ENCODE peak calls at places on chromosomes 6 and 20, in four cellular contexts. E is HFF-Myc, W is GM12864, A is fibroblast of pulmonary artery. R is an unnamed sample.
A peak's percentile ranks its signal among the peaks of the same experiment; 100 is the strongest.

GRCh38 chr6:48985025-48985424 is 478.0 kb downstream of the MMUT start:
- DNase-seq in E (no peak), A (no peak), W (no peak), R (no peak)

GRCh38 chr20:568865-569415 is 25.4 kb upstream of the CSNK2A1 start:
- DNase-seq in E (no peak), W (no peak), A (no peak), R (no peak)

GRCh38 chr6:52286798-52287432 is 2.4 kb upstream of the MCM3 start:
- DNase-seq in A (peak; percentile 83), W (no peak), E (no peak), R (peak; percentile 77)

GRCh38 chr6:16059496-16059895 is 69.4 kb upstream of the MYLIP start:
- DNase-seq in E (no peak), W (no peak), A (no peak), R (no peak)

GRCh38 chr6:145838305-145838704 is 23.7 kb upstream of the FBXO30 start:
- DNase-seq in A (no peak), W (no peak), E (no peak), R (no peak)

GRCh38 chr6:129491436-129491835 is 218.5 kb downstream of the ARHGAP18 start:
- DNase-seq in A (peak; percentile 22), E (no peak), W (no peak), R (no peak)

GRCh38 chr20:57442888-57443239 is 51.7 kb downstream of the RBM38 start:
- DNase-seq in A (no peak), E (no peak), W (no peak), R (no peak)

GRCh38 chr20:31543966-31544598 is 29.8 kb downstream of the HM13 start:
- DNase-seq in W (no peak), E (peak; percentile 97), A (peak; percentile 90), R (peak; percentile 69)

GRCh38 chr6:160789263-160790027 is 87.4 kb downstream of the PLG start:
- DNase-seq in A (no peak), E (no peak), W (no peak), R (no peak)

GRCh38 chr6:170000071-170000843 is 248.8 kb downstream of the ERMARD start:
- DNase-seq in A (no peak), E (no peak), W (no peak), R (no peak)

GRCh38 chr20:8851446-8851845 is 217.4 kb upstream of the PLCB4 start:
- DNase-seq in E (no peak), A (no peak), W (no peak), R (no peak)

DNA sequence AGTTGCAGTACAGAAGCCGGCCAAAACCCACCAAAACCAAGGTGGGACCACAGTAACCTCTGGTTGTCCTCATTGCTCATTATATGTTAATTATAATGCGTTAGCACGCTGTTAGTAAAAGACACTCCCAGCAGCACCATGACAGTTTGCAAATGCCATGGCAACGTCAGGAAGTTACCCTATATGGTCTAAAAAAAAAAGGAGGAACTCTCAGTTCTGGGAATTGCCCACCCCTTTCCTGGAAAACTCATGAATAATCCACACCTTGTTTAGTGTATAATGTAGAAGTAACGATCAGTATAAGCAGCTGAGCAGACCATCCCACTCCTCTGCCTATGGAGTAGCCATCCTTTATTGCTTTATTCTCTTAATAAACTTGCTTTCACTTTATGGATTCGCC is 148.6 kb upstream of the EXOC2 start:
- DNase-seq in E (no peak), A (no peak), W (no peak), R (no peak)
- H3K4me3 ChIP-seq in E (no peak overlapping the region), A (no peak overlapping the region), W (no peak overlapping the region), R (no peak overlapping the region)

GRCh38 chr20:64203037-64203777 is 39.0 kb downstream of the MYT1 start:
- DNase-seq in W (no peak), A (no peak), E (no peak), R (no peak)
- H3K4me3 ChIP-seq in W (no peak overlapping the region), A (no peak overlapping the region), E (no peak overlapping the region), R (no peak overlapping the region)

GRCh38 chr6:33819021-33819420 is 15.2 kb upstream of the MLN start:
- DNase-seq in A (no peak), E (no peak), W (no peak), R (no peak)

GRCh38 chr6:33817520-33817919 is 13.7 kb upstream of the MLN start:
- DNase-seq in W (no peak), E (no peak), A (no peak), R (no peak)

GRCh38 chr6:33818293-33818692 is 14.5 kb upstream of the MLN start:
- DNase-seq in E (no peak), W (no peak), A (no peak), R (no peak)

GRCh38 chr6:33815854-33816253 is 12.1 kb upstream of the MLN start:
- DNase-seq in E (no peak), W (no peak), A (peak; percentile 21), R (no peak)

GRCh38 chr6:33816911-33817310 is 13.1 kb upstream of the MLN start:
- DNase-seq in A (no peak), E (no peak), W (no peak), R (no peak)
- H3K4me3 ChIP-seq in A (no peak overlapping the region), E (no peak overlapping the region), W (no peak overlapping the region), R (no peak overlapping the region)

GRCh38 chr6:167113047-167113446 is 9.8 kb upstream of the CCR6 start:
- DNase-seq in A (no peak), E (no peak), W (no peak), R (no peak)
- H3K4me3 ChIP-seq in A (no peak overlapping the region), E (no peak overlapping the region), W (peak overlapping the region; percentile 6), R (no peak overlapping the region)

GRCh38 chr6:3825851-3826581 is 23.2 kb upstream of the FAM50B start:
- DNase-seq in E (peak; percentile 87), W (no peak), A (peak; percentile 99), R (peak; percentile 93)
- H3K4me3 ChIP-seq in E (no peak overlapping the region), W (no peak overlapping the region), A (peak overlapping the region; percentile 43), R (no peak overlapping the region)

GRCh38 chr6:125229080-125229479 is 72.7 kb downstream of the HDDC2 start:
- DNase-seq in W (no peak), E (no peak), A (peak; percentile 18), R (no peak)
- H3K4me3 ChIP-seq in W (no peak overlapping the region), E (no peak overlapping the region), A (peak overlapping the region; percentile 19), R (no peak overlapping the region)

GRCh38 chr6:128065072-128065471 is 164.2 kb upstream of the THEMIS start:
- DNase-seq in A (no peak), W (no peak), E (no peak), R (no peak)
- H3K4me3 ChIP-seq in A (no peak overlapping the region), W (no peak overlapping the region), E (no peak overlapping the region), R (no peak overlapping the region)

GRCh38 chr20:33033381-33033780 is 1.9 kb downstream of the BPIFB6 start:
- DNase-seq in A (no peak), W (no peak), E (no peak), R (no peak)
- H3K4me3 ChIP-seq in A (no peak overlapping the region), W (no peak overlapping the region), E (no peak overlapping the region), R (no peak overlapping the region)

GRCh38 chr6:99993533-99994251 is at the start of gene MCHR2:
- DNase-seq in A (no peak), W (no peak), E (no peak), R (no peak)
- H3K4me3 ChIP-seq in A (no peak within 1 kb of the TSS), W (no peak within 1 kb of the TSS), E (peak within 1 kb of the TSS; percentile 46), R (no peak within 1 kb of the TSS)

GRCh38 chr6:6177754-6178153 is 142.7 kb downstream of the F13A1 start:
- DNase-seq in W (no peak), E (no peak), A (no peak), R (no peak)

GRCh38 chr6:6176132-6176531 is 144.3 kb downstream of the F13A1 start:
- DNase-seq in A (no peak), E (no peak), W (no peak), R (no peak)

GRCh38 chr6:6179858-6180257 is 140.6 kb downstream of the F13A1 start:
- DNase-seq in A (no peak), E (no peak), W (no peak), R (no peak)

GRCh38 chr6:6176829-6177228 is 143.6 kb downstream of the F13A1 start:
- DNase-seq in W (no peak), E (no peak), A (no peak), R (no peak)

DNA sequence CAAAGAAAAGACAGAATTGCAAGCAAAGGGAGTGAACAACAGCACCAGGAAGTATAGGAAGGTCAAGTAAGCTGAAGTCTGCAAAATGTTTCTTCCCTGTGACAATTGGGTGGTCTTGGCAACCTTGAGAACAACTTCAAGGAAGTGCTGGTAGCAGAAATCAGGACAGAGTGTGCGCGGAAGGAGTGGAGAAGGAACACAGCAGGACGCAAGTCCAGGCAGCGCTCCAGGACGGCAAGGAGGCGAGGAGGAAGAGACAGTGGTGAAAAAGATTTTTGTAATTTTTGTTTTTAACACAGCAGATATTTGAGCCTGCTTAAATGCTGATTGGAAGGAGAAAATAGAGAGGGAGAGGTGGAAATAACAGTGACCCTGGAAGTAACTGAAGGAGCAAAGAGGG is 141.7 kb downstream of the F13A1 start:
- DNase-seq in W (no peak), A (no peak), E (no peak), R (no peak)
- H3K4me3 ChIP-seq in W (no peak overlapping the region), A (no peak overlapping the region), E (no peak overlapping the region), R (no peak overlapping the region)